ENCODE peak calls at places on chromosomes 4 and X, in six cellular contexts. H is stimulated activated CD4-positive, alpha-beta T cell treated with anti-CD3 and anti-CD28 coated beads, Interleukin-12 subunit alpha, Interleukin-12 subunit beta, amount 100 ng/mL, for 24 hours; I is HTR-8/SVneo; Q is SW480; P is C1 segment of cervical spinal cord; Y is AG04449. T is an unnamed sample.

GRCh38 chr4:181987392-181987791 is 255.8 kb upstream of the TENM3 start:
- DNase-seq in H (no peak), I (no peak), Q (no peak), P (no peak), Y (no peak), T (no peak)

GRCh38 chr4:168019019-168019651 is 73.2 kb upstream of the ANXA10 start:
- DNase-seq in H (no peak), I (peak), Q (no peak), P (no peak), Y (peak), T (no peak)

GRCh38 chr4:76251448-76252270 is at the start of gene FAM47E:
- DNase-seq in H (no peak), I (peak), Q (peak), P (peak), Y (no peak), T (no peak)

GRCh38 chrX:30309139-30309571 is at the start of gene NR0B1:
- DNase-seq in H (no peak), I (no peak), Q (no peak), P (no peak), Y (no peak), T (no peak)

GRCh38 chr4:7434766-7435150 is at the start of gene PSAPL1:
- DNase-seq in H (no peak), I (peak), Q (peak), P (no peak), Y (no peak), T (peak)

GRCh38 chr4:43339435-43339834 is 446.9 kb downstream of the GRXCR1 start:
- DNase-seq in H (no peak), I (no peak), Q (no peak), P (no peak), Y (peak), T (no peak)

GRCh38 chr4:112416464-112416863 is 99.5 kb downstream of the NEUROG2 start:
- DNase-seq in H (no peak), I (no peak), Q (no peak), P (no peak), Y (no peak), T (no peak)

GRCh38 chr4:25258980-25259578 is 25.2 kb downstream of the PI4K2B start:
- DNase-seq in H (no peak), I (no peak), Q (no peak), P (no peak), Y (peak), T (no peak)

GRCh38 chr4:20684852-20685763 is 15.2 kb upstream of the PACRGL start:
- DNase-seq in H (no peak), I (peak), Q (no peak), P (no peak), Y (no peak), T (no peak)

GRCh38 chrX:14032383-14032782 is 2.7 kb upstream of the GEMIN8 start:
- DNase-seq in H (peak), I (peak), Q (peak), P (peak), Y (no peak), T (peak)

GRCh38 chrX:70485466-70485865 is 40.8 kb downstream of the DLG3 start:
- DNase-seq in H (no peak), I (no peak), Q (no peak), P (no peak), Y (no peak), T (no peak)

GRCh38 chrX:53441531-53442321 is 7.6 kb upstream of the HSD17B10 start:
- DNase-seq in H (peak), I (peak), Q (peak), P (peak), Y (no peak), T (peak)

GRCh38 chr4:153448003-153448731 is 18.0 kb upstream of the TMEM131L start:
- DNase-seq in H (no peak), I (no peak), Q (no peak), P (no peak), Y (no peak), T (no peak)

GRCh38 chr4:3836802-3837601 is 70.8 kb downstream of the ADRA2C start:
- DNase-seq in H (peak), I (no peak), Q (peak), P (no peak), Y (no peak), T (no peak)

GRCh38 chr4:70240192-70240591 is 2.2 kb upstream of the CSN3 start:
- DNase-seq in H (no peak), I (no peak), Q (no peak), P (no peak), Y (no peak), T (no peak)

GRCh38 chrX:13876652-13877051 is 59.8 kb upstream of the GPM6B start:
- DNase-seq in H (no peak), I (no peak), Q (no peak), P (no peak), Y (no peak), T (no peak)

GRCh38 chr4:32775049-32775448 is 2054.9 kb downstream of the PCDH7 start:
- DNase-seq in H (no peak), I (peak), Q (peak), P (no peak), Y (no peak), T (no peak)

GRCh38 chr4:77921701-77922100 is 59.1 kb downstream of the MRPL1 start:
- DNase-seq in H (no peak), I (peak), Q (peak), P (no peak), Y (peak), T (no peak)

GRCh38 chr4:128663325-128663724 is 146.2 kb upstream of the JADE1 start:
- DNase-seq in H (no peak), I (no peak), Q (no peak), P (no peak), Y (no peak), T (peak)

GRCh38 chr4:168480991-168481588 is 798 bp upstream of the DDX60L start:
- DNase-seq in H (no peak), I (peak), Q (peak), P (no peak), Y (peak), T (peak)

GRCh38 chr4:186137193-186137792 is 32.8 kb downstream of the FAM149A start:
- DNase-seq in H (no peak), I (peak), Q (peak), P (no peak), Y (no peak), T (no peak)

GRCh38 chr4:2266181-2266580 is 4.3 kb upstream of the MXD4 start:
- DNase-seq in H (no peak), I (no peak), Q (no peak), P (peak), Y (no peak), T (no peak)

GRCh38 chr4:8517946-8518345 is 62.2 kb upstream of the GPR78 start:
- DNase-seq in H (no peak), I (no peak), Q (no peak), P (peak), Y (no peak), T (no peak)

GRCh38 chr4:131613824-131614216 is 1535.3 kb upstream of the PCDH10 start:
- DNase-seq in H (no peak), I (no peak), Q (no peak), P (no peak), Y (no peak), T (no peak)

GRCh38 chr4:165926307-165926706 is 53.3 kb downstream of the TLL1 start:
- DNase-seq in H (no peak), I (no peak), Q (no peak), P (no peak), Y (no peak), T (no peak)

GRCh38 chr4:150278206-150278605 is 200.0 kb downstream of the DCLK2 start:
- DNase-seq in H (no peak), I (no peak), Q (no peak), P (no peak), Y (no peak), T (no peak)

GRCh38 chr4:56467284-56468096 is at the start of gene SRP72:
- DNase-seq in H (peak), I (peak), Q (peak), P (peak), Y (peak), T (peak)

GRCh38 chr4:105912633-105913032 is 17.4 kb downstream of the NPNT start:
- DNase-seq in H (no peak), I (no peak), Q (no peak), P (no peak), Y (no peak), T (no peak)

GRCh38 chrX:75155454-75155829 is 641 bp downstream of the ABCB7 start:
- DNase-seq in H (no peak), I (no peak), Q (peak), P (no peak), Y (no peak), T (no peak)

GRCh38 chr4:176444741-176445140 is 125.0 kb downstream of the SPCS3 start:
- DNase-seq in H (no peak), I (no peak), Q (no peak), P (no peak), Y (no peak), T (no peak)

GRCh38 chrX:38206036-38206435 is 14.6 kb downstream of the SRPX start:
- DNase-seq in H (no peak), I (no peak), Q (no peak), P (no peak), Y (no peak), T (no peak)